ENCODE peak calls at places on chromosomes 12 and 14, in six cellular contexts. J is HCT116, X is H9, P is endodermal cell, Z is colonic mucosa, N is fibroblast of lung. B is an unnamed sample.

GRCh38 chr12:90940872-90941499 is 14.0 kb downstream of the CCER1 start:
- DNase-seq in P (no peak), Z (no peak), J (peak), N (peak), X (no peak), B (no peak)

GRCh38 chr14:76589246-76589645 is 172.0 kb upstream of the VASH1 start:
- DNase-seq in J (no peak), X (no peak), N (no peak), Z (no peak), P (no peak), B (no peak)

GRCh38 chr14:105889666-105890473 is 363.5 kb downstream of the TMEM121 start:
- DNase-seq in J (no peak), N (no peak), P (peak), Z (no peak), X (no peak), B (peak)

GRCh38 chr12:18837025-18837424 is 99.1 kb downstream of the CAPZA3 start:
- DNase-seq in J (no peak), N (peak), Z (no peak), X (no peak), P (no peak), B (no peak)

GRCh38 chr12:31246470-31246850 is 79.5 kb downstream of the SINHCAF start:
- DNase-seq in P (no peak), X (no peak), Z (no peak), N (peak), J (no peak), B (no peak)

GRCh38 chr14:61611880-61612630 is 83.3 kb upstream of the HIF1A start:
- DNase-seq in N (peak), X (no peak), J (no peak), P (no peak), Z (no peak), B (no peak)

GRCh38 chr12:8513203-8513602 is at the start of gene CLEC4D:
- DNase-seq in P (no peak), Z (no peak), X (no peak), J (no peak), N (no peak), B (no peak)

GRCh38 chr14:59576332-59577294 is at the start of gene CCDC175:
- DNase-seq in X (peak), Z (peak), N (peak), P (peak), J (peak), B (peak)

GRCh38 chr12:13918883-13919282 is 62.5 kb downstream of the GRIN2B start:
- DNase-seq in P (no peak), X (no peak), N (no peak), Z (no peak), J (no peak), B (no peak)

GRCh38 chr12:67533159-67533558 is 115.4 kb upstream of the DYRK2 start:
- DNase-seq in X (no peak), N (peak), Z (no peak), P (no peak), J (no peak), B (no peak)

GRCh38 chr14:71486274-71486673 is 446.0 kb upstream of the RGS6 start:
- DNase-seq in X (no peak), Z (no peak), J (no peak), N (peak), P (no peak), B (no peak)
- H3K9ac ChIP-seq in X (no peak), Z (no peak), J (no peak), N (no peak), P (no peak), B (no peak)

GRCh38 chr12:46468813-46469212 is 96.2 kb upstream of the SLC38A2 start:
- DNase-seq in X (no peak), P (no peak), Z (no peak), J (no peak), N (no peak), B (no peak)

GRCh38 chr12:46471404-46471803 is 98.8 kb upstream of the SLC38A2 start:
- DNase-seq in Z (no peak), N (peak), P (no peak), X (no peak), J (no peak), B (no peak)

GRCh38 chr12:46468159-46468558 is 95.6 kb upstream of the SLC38A2 start:
- DNase-seq in P (no peak), Z (peak), X (no peak), N (peak), J (peak), B (no peak)

GRCh38 chr12:46470975-46471374 is 98.4 kb upstream of the SLC38A2 start:
- DNase-seq in X (no peak), Z (no peak), J (peak), P (no peak), N (peak), B (no peak)

GRCh38 chr12:46470039-46470627 is 97.6 kb upstream of the SLC38A2 start:
- DNase-seq in N (no peak), Z (no peak), J (no peak), P (no peak), X (no peak), B (no peak)
- H3K9ac ChIP-seq in N (no peak), Z (no peak), J (peak), P (no peak), X (no peak), B (no peak)

DNA sequence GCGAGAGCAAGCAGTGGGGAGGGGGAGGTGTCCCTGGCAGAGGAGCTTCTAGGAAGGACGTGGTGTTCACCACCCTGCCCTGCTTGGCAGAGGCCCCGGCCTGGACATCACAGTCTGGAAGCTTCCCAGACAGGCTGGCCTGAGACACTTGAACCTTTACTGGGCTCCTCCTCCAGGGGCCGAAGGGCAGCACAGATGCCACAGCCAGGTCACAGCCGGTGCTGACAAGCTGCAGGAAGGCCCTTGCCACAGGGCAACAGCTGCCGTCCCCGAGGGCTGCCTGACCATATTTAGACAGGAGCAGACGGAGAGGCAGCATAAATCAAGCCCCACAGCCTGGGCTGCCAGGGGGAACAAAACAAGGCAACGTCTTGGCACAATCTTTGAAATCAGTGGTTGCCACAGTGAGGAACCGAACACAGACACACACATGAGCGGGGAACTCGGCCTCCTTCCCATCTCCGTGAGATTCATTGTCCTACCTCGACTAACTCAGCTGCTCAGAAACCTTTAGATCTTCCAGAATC is 28.4 kb downstream of the PRIMA1 start:
- DNase-seq in N (no peak), J (no peak), Z (peak), P (no peak), X (no peak), B (no peak)
- H3K9ac ChIP-seq in N (no peak), J (no peak), Z (peak), P (no peak), X (no peak), B (no peak)

GRCh38 chr14:99028041-99028440 is 244.0 kb downstream of the BCL11B start:
- DNase-seq in Z (no peak), J (no peak), X (no peak), P (peak), N (no peak), B (no peak)

GRCh38 chr14:99026471-99026870 is 245.5 kb downstream of the BCL11B start:
- DNase-seq in Z (no peak), X (no peak), N (no peak), P (peak), J (peak), B (no peak)

GRCh38 chr14:99025418-99025817 is 246.6 kb downstream of the BCL11B start:
- DNase-seq in J (no peak), P (no peak), N (no peak), Z (no peak), X (no peak), B (no peak)

GRCh38 chr14:99024926-99025325 is 247.1 kb downstream of the BCL11B start:
- DNase-seq in X (no peak), P (no peak), N (no peak), J (no peak), Z (no peak), B (no peak)

DNA sequence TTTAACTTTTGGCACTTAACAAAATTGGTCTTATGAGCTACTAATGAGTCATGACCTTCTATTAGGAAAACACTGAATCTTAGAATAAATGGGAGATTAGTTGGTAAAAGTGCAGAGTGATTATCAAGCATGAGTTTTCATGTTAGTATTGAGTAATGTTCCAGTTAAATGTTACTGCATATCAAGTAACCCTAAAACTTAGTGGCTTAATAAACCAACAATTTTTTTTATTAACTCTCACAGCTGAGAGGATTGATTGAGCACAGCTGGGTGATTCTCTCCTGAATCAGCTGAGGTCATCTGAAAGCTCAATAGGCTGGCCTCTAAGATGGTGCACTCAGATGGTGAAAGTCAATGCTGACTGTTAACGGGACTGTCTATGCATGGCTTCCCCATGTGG is 248.6 kb downstream of the BCL11B start:
- DNase-seq in P (no peak), N (no peak), X (no peak), Z (no peak), J (no peak), B (no peak)
- H3K9ac ChIP-seq in P (no peak), N (no peak), X (no peak), Z (no peak), J (no peak), B (no peak)

GRCh38 chr12:115257791-115258190 is 573.8 kb upstream of the TBX3 start:
- DNase-seq in Z (no peak), N (peak), P (no peak), X (no peak), J (no peak), B (no peak)

GRCh38 chr12:115251727-115252126 is 567.8 kb upstream of the TBX3 start:
- DNase-seq in X (no peak), Z (no peak), P (peak), J (no peak), N (peak), B (no peak)

GRCh38 chr12:115253049-115253448 is 569.1 kb upstream of the TBX3 start:
- DNase-seq in Z (no peak), J (no peak), N (no peak), X (no peak), P (no peak), B (no peak)

GRCh38 chr12:115255962-115256361 is 572.0 kb upstream of the TBX3 start:
- DNase-seq in X (no peak), J (no peak), N (no peak), Z (no peak), P (no peak), B (no peak)

GRCh38 chr12:115255257-115255656 is 571.3 kb upstream of the TBX3 start:
- DNase-seq in J (no peak), N (no peak), X (no peak), P (no peak), Z (no peak), B (no peak)
- H3K9ac ChIP-seq in J (no peak), N (no peak), X (no peak), P (no peak), Z (no peak), B (no peak)